ENCODE peak calls at places on chromosomes 6 and 20, in eight cellular contexts. A is aorta; Q is uterus; K is endodermal cell; N is CD8-positive, alpha-beta memory T cell; L is psoas muscle; V is pancreas; P is adrenal gland. H is an unnamed sample. For H3K4me1, the result is how much of the 10 kb centered on the place peaks cover.

GRCh38 chr20:62724692-62725595 is 16.3 kb downstream of the NTSR1 start:
- DNase-seq in A (peak), Q (no peak), K (no peak), N (no peak), L (no peak), V (peak), P (no peak), H (no peak)

GRCh38 chr6:47047479-47048411 is 5.6 kb upstream of the ADGRF1 start:
- DNase-seq in A (no peak), Q (peak), K (peak), N (no peak), L (no peak), V (no peak), P (peak), H (peak)

GRCh38 chr6:116144590-116144989 is 18.7 kb upstream of the COL10A1 start:
- DNase-seq in A (no peak), Q (no peak), K (no peak), N (no peak), L (no peak), V (no peak), P (no peak), H (no peak)

GRCh38 chr6:169291639-169292339 is 38.1 kb upstream of the THBS2 start:
- DNase-seq in A (no peak), Q (no peak), K (no peak), N (no peak), L (no peak), V (no peak), P (no peak), H (no peak)

GRCh38 chr6:169020821-169021220 is 232.8 kb downstream of the THBS2 start:
- DNase-seq in A (no peak), Q (no peak), K (no peak), N (no peak), L (no peak), V (no peak), P (no peak), H (no peak)

GRCh38 chr20:1702288-1702687 is 44.7 kb upstream of the SIRPG start:
- DNase-seq in A (no peak), Q (no peak), K (no peak), N (no peak), L (no peak), V (no peak), P (no peak), H (no peak)

GRCh38 chr20:57473246-57474042 is 51.5 kb downstream of the CTCFL start:
- DNase-seq in A (no peak), Q (peak), K (peak), N (no peak), L (no peak), V (no peak), P (no peak), H (no peak)

GRCh38 chr20:35979528-35979927 is 11.1 kb downstream of the CNBD2 start:
- DNase-seq in A (no peak), Q (no peak), K (peak), N (no peak), L (no peak), V (no peak), P (no peak), H (no peak)

GRCh38 chr6:56953597-56954388 is 1.1 kb upstream of the BEND6 start:
- DNase-seq in A (no peak), Q (no peak), K (peak), N (no peak), L (no peak), V (no peak), P (no peak), H (peak)

GRCh38 chr6:170532867-170533488 is 20.1 kb downstream of the PSMB1 start:
- DNase-seq in A (no peak), Q (no peak), K (no peak), N (no peak), L (no peak), V (no peak), P (no peak), H (no peak)

GRCh38 chr20:34843421-34843820 is 18.0 kb upstream of the NCOA6 start:
- DNase-seq in A (no peak), Q (no peak), K (no peak), N (no peak), L (no peak), V (no peak), P (no peak), H (no peak)

GRCh38 chr6:105879902-105880547 is 206.1 kb upstream of the PRDM1 start:
- DNase-seq in A (no peak), Q (peak), K (no peak), N (no peak), L (no peak), V (no peak), P (peak), H (no peak)

GRCh38 chr20:10337291-10337690 is 96.7 kb downstream of the MKKS start:
- DNase-seq in A (no peak), Q (no peak), K (no peak), N (no peak), L (no peak), V (no peak), P (no peak), H (no peak)

GRCh38 chr6:43746613-43747101 is 23.4 kb upstream of the VEGFA start:
- DNase-seq in A (peak), Q (no peak), K (peak), N (no peak), L (peak), V (no peak), P (peak), H (no peak)

GRCh38 chr6:130848945-130849344 is 21.7 kb downstream of the SMLR1 start:
- DNase-seq in A (no peak), Q (no peak), K (peak), N (peak), L (no peak), V (no peak), P (no peak), H (no peak)

GRCh38 chr6:116396451-116396850 is 25.7 kb downstream of the DSE start:
- DNase-seq in A (no peak), Q (no peak), K (no peak), N (no peak), L (no peak), V (no peak), P (no peak), H (no peak)

GRCh38 chr20:51169813-51170212 is 146.9 kb upstream of the KCNG1 start:
- DNase-seq in A (no peak), Q (no peak), K (peak), N (no peak), L (no peak), V (no peak), P (no peak), H (no peak)

GRCh38 chr20:37727247-37727956 is 33.6 kb downstream of the CTNNBL1 start:
- DNase-seq in A (no peak), Q (no peak), K (peak), N (no peak), L (no peak), V (no peak), P (no peak), H (peak)

GRCh38 chr6:45997875-45998506 is 17.7 kb downstream of the CLIC5 start:
- DNase-seq in A (no peak), Q (no peak), K (no peak), N (no peak), L (peak), V (no peak), P (no peak), H (peak)

GRCh38 chr6:21360353-21360752 is 233.2 kb upstream of the SOX4 start:
- DNase-seq in A (no peak), Q (no peak), K (peak), N (no peak), L (no peak), V (no peak), P (no peak), H (peak)

GRCh38 chr20:47999166-47999565 is 213.9 kb upstream of the SULF2 start:
- DNase-seq in A (no peak), Q (no peak), K (no peak), N (no peak), L (no peak), V (no peak), P (no peak), H (no peak)

GRCh38 chr6:7933794-7934193 is 23.2 kb upstream of the TXNDC5 start:
- DNase-seq in A (no peak), Q (no peak), K (no peak), N (no peak), L (no peak), V (no peak), P (no peak), H (no peak)

GRCh38 chr6:132107896-132108295 is 156.7 kb upstream of the CCN2 start:
- DNase-seq in A (no peak), Q (no peak), K (no peak), N (no peak), L (no peak), V (no peak), P (no peak), H (no peak)

GRCh38 chr6:87932361-87932760 is 115.3 kb upstream of the SPACA1 start:
- DNase-seq in A (no peak), Q (no peak), K (peak), N (no peak), L (no peak), V (no peak), P (no peak), H (no peak)
- H3K27ac ChIP-seq in A (no peak), Q (no peak), K (no peak), N (no peak), L (no peak), V (no peak), P (no peak), H (no peak)

DNA sequence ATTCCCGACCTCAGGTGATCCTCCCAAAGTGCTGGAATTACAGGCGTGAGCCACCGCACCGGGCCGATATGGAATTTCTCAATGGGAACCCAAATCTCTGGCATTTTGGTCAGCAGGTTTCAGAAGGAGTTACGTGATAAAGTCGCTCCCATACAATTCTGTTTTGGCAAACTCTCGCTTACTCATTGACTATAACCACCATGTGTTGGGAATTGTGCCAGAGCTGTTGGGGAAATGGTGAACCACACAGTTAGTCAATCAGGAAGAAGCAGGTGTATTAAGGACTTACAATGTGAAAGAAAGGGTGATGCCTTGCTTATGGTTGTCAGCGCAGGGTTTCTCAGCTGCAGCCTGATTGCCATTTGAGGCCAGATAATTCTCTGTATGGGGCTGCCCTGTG is 410.5 kb downstream of the QKI start:
- DNase-seq in A (no peak), Q (no peak), K (peak), N (no peak), L (no peak), V (no peak), P (no peak), H (no peak)
- H3K4me1 ChIP-seq in A (under half), Q (under half), K (under half), N (under half), L (under half), V (under half), P (under half), H (under half)

DNA sequence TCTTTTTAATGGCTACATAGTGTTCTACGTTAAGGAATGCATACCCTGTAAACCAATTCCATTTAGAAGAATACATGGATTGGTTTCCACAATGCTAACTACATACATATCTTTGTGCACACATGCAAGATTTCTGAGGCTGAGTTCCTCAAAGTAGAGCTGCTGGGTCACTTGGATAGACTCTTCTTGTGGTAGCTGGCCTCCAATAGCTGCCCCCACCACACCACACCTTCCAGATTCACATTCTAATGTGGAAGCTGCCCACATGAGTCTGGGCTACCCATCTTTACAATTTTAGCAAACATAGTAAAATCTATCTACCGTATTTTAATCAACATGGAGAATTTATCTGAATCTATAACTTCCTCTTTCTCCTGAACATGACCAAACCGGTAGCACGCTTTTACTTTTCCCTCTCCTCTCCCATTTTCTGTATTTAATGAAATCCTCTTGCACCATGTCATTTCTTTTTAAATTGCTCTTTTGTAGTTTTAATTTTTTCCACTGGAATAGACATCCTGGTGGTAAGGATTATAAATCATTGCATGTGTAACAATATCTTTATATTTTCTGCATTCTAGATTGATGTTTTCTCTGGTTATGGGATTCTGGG is 74.7 kb upstream of the CITED2 start:
- DNase-seq in A (no peak), Q (no peak), K (no peak), N (no peak), L (no peak), V (no peak), P (no peak), H (no peak)
- H3K27ac ChIP-seq in A (no peak), Q (no peak), K (no peak), N (peak), L (no peak), V (no peak), P (peak), H (no peak)

DNA sequence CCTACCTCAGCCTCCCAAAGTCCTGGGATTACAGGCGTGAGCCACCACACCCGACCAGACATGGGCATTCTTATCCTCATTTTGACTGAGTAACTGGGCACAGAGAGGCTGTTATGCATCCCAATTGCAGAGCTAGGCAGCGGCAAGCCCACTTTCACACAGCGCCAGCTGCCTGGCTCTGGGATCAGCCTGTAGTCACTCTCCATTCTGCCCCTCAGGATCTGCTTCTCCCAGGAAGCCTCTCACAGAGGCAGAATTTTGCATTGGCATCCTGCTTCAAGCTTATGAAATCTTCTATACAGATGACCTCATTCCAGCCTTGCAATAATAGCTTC is 37.0 kb upstream of the IER3 start:
- DNase-seq in A (no peak), Q (no peak), K (no peak), N (no peak), L (peak), V (no peak), P (no peak), H (no peak)
- H3K4me1 ChIP-seq in A (under half), Q (under half), K (under half), N (under half), L (under half), V (under half), P (half or more), H (under half)

GRCh38 chr6:52545050-52545843 is 31.6 kb downstream of the TRAM2 start:
- DNase-seq in A (no peak), Q (no peak), K (no peak), N (no peak), L (no peak), V (no peak), P (no peak), H (no peak)
- H3K27ac ChIP-seq in A (peak), Q (peak), K (no peak), N (no peak), L (no peak), V (no peak), P (no peak), H (peak)

DNA sequence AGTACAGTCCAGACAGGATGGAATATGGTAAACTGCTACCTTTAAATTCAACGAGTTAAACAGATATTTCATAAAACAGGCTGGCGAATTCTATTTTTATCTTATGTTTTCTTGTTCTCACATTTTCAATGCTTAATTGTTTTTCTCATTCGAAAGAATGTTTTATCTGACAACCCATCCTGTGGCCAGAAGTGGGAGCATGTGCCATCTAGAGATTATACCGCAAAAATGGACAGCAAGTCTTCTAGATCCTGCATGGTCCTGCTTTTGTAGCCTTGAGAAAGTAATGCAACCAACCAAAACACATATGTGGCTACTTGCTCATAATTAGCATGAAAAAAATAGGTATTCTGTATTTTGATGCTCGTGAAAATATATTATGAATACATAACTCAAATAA is 30.7 kb downstream of the TUBB2B start:
- DNase-seq in A (no peak), Q (no peak), K (no peak), N (no peak), L (no peak), V (no peak), P (no peak), H (no peak)
- H3K4me1 ChIP-seq in A (under half), Q (under half), K (under half), N (under half), L (under half), V (under half), P (under half), H (under half)

H was measured in hepatocyte.